ENCODE peak calls at places on chromosome 5, in six cellular contexts. P is neuronal stem cell; W is aorta; X is HCT116; G is CD8-positive, alpha-beta T cell; O is stomach. Q is an unnamed sample. For H3K9me3, the result is how much of the 10 kb centered on the place peaks cover.

GRCh38 chr5:170482511-170482910 is 21.3 kb upstream of the KCNIP1 start:
- DNase-seq in O (no peak), W (no peak), X (no peak), P (no peak), G (no peak), Q (no peak)

GRCh38 chr5:37975531-37975930 is 135.7 kb upstream of the GDNF start:
- DNase-seq in P (no peak), X (no peak), O (no peak), G (no peak), W (no peak), Q (no peak)

GRCh38 chr5:81165493-81166119 is 67.5 kb upstream of the CKMT2 start:
- DNase-seq in W (peak), O (no peak), X (peak), G (peak), P (peak), Q (peak)

GRCh38 chr5:38379360-38379827 is 121.0 kb downstream of the EGFLAM start:
- DNase-seq in P (peak), X (no peak), O (no peak), G (no peak), W (no peak), Q (no peak)

GRCh38 chr5:11390369-11390768 is 513.9 kb downstream of the CTNND2 start:
- DNase-seq in P (no peak), X (no peak), W (no peak), O (no peak), G (no peak), Q (no peak)

GRCh38 chr5:150190503-150190973 is 676 bp downstream of the SLC6A7 start:
- DNase-seq in X (no peak), P (no peak), W (no peak), O (no peak), G (no peak), Q (no peak)

GRCh38 chr5:40784916-40785315 is 13.3 kb downstream of the PRKAA1 start:
- DNase-seq in W (no peak), G (no peak), X (no peak), P (no peak), O (no peak), Q (no peak)

GRCh38 chr5:76083555-76084495 is 642 bp downstream of the SV2C start:
- DNase-seq in W (peak), G (no peak), O (no peak), X (no peak), P (peak), Q (no peak)

GRCh38 chr5:92163906-92164305 is 780.8 kb upstream of the ARRDC3 start:
- DNase-seq in X (no peak), W (no peak), O (no peak), G (no peak), P (no peak), Q (no peak)

GRCh38 chr5:41747291-41747690 is 122.9 kb downstream of the OXCT1 start:
- DNase-seq in G (no peak), W (no peak), P (no peak), X (no peak), O (no peak), Q (no peak)

GRCh38 chr5:59698207-59698606 is 195.3 kb downstream of the PDE4D start:
- DNase-seq in P (no peak), W (no peak), X (no peak), G (no peak), O (no peak), Q (no peak)

GRCh38 chr5:147576646-147577535 is 67.0 kb upstream of the DPYSL3 start:
- DNase-seq in W (peak), O (peak), X (no peak), P (no peak), G (peak), Q (no peak)

GRCh38 chr5:14523243-14524034 is 58.2 kb upstream of the OTULINL start:
- DNase-seq in W (no peak), X (no peak), G (no peak), O (no peak), P (no peak), Q (no peak)

GRCh38 chr5:73496984-73497457 is 1.2 kb upstream of the BTF3 start:
- DNase-seq in G (no peak), O (no peak), P (no peak), W (no peak), X (peak), Q (no peak)

GRCh38 chr5:32869216-32869615 is 158.1 kb downstream of the NPR3 start:
- DNase-seq in O (no peak), X (no peak), G (no peak), P (no peak), W (no peak), Q (no peak)

GRCh38 chr5:32339198-32339597 is 26.5 kb upstream of the MTMR12 start:
- DNase-seq in O (no peak), G (no peak), W (no peak), X (peak), P (peak), Q (no peak)

GRCh38 chr5:38265546-38266179 is 7.3 kb downstream of the EGFLAM start:
- DNase-seq in G (no peak), P (peak), W (no peak), O (peak), X (peak), Q (peak)

GRCh38 chr5:1168751-1169607 is 32.4 kb upstream of the SLC6A19 start:
- DNase-seq in O (no peak), W (peak), P (no peak), G (no peak), X (no peak), Q (no peak)

GRCh38 chr5:16935271-16936149 is 578 bp downstream of the MYO10 start:
- DNase-seq in P (no peak), O (peak), X (no peak), W (peak), G (no peak), Q (no peak)

GRCh38 chr5:4893063-4893744 is 246.9 kb upstream of the ADAMTS16 start:
- DNase-seq in P (no peak), X (no peak), O (no peak), G (no peak), W (no peak), Q (no peak)

GRCh38 chr5:56625577-56625976 is 189.8 kb upstream of the MAP3K1 start:
- DNase-seq in O (no peak), W (no peak), G (no peak), P (no peak), X (no peak), Q (no peak)

GRCh38 chr5:133365326-133365725 is 247.0 kb downstream of the FSTL4 start:
- DNase-seq in W (no peak), G (no peak), O (no peak), P (peak), X (no peak), Q (no peak)

GRCh38 chr5:143248391-143248790 is 155.1 kb downstream of the NR3C1 start:
- DNase-seq in G (no peak), P (no peak), X (no peak), W (no peak), O (no peak), Q (no peak)

GRCh38 chr5:175166013-175166412 is 278.0 kb downstream of the DRD1 start:
- DNase-seq in O (no peak), P (no peak), G (no peak), X (no peak), W (no peak), Q (no peak)

GRCh38 chr5:51479840-51480239 is 96.6 kb downstream of the ISL1 start:
- DNase-seq in W (no peak), O (no peak), X (no peak), G (no peak), P (no peak), Q (no peak)

GRCh38 chr5:90227688-90228087 is 181.9 kb downstream of the CETN3 start:
- DNase-seq in O (no peak), W (peak), G (no peak), P (no peak), X (no peak), Q (no peak)

GRCh38 chr5:126007841-126008240 is 415.4 kb upstream of the GRAMD2B start:
- DNase-seq in O (no peak), P (no peak), G (no peak), W (no peak), X (no peak), Q (no peak)

GRCh38 chr5:131416729-131417128 is 152.9 kb downstream of the CDC42SE2 start:
- DNase-seq in O (no peak), X (no peak), P (no peak), G (no peak), W (no peak), Q (no peak)

GRCh38 chr5:147485046-147485445 is 24.8 kb downstream of the DPYSL3 start:
- DNase-seq in O (no peak), P (no peak), W (no peak), X (no peak), G (no peak), Q (no peak)

GRCh38 chr5:676699-677076 is 16.5 kb downstream of the TPPP start:
- DNase-seq in P (no peak), X (no peak), O (no peak), G (no peak), W (peak), Q (no peak)

GRCh38 chr5:128426090-128426534 is 111.9 kb downstream of the FBN2 start:
- DNase-seq in X (no peak), P (no peak), G (no peak), O (no peak), W (no peak), Q (no peak)

GRCh38 chr5:86979801-86980510 is 287.7 kb upstream of the RASA1 start:
- DNase-seq in X (peak), G (no peak), W (no peak), O (no peak), P (no peak), Q (no peak)

GRCh38 chr5:124980174-124980941 is 233.9 kb upstream of the ZNF608 start:
- DNase-seq in O (no peak), W (no peak), G (no peak), P (peak), X (no peak), Q (no peak)

GRCh38 chr5:111945535-111945934 is 188.5 kb upstream of the NREP start:
- DNase-seq in O (no peak), W (no peak), G (no peak), X (no peak), P (no peak), Q (no peak)

GRCh38 chr5:12292610-12293204 is 388.5 kb upstream of the CTNND2 start:
- DNase-seq in O (no peak), G (no peak), P (peak), X (no peak), W (no peak), Q (no peak)

GRCh38 chr5:5347442-5347841 is 75.0 kb upstream of the ICE1 start:
- DNase-seq in W (no peak), G (no peak), O (no peak), X (no peak), P (no peak), Q (no peak)

GRCh38 chr5:148844433-148845279 is 18.2 kb downstream of the ADRB2 start:
- DNase-seq in W (no peak), G (no peak), O (no peak), X (no peak), P (no peak), Q (no peak)

GRCh38 chr5:38447786-38448185 is 108.7 kb downstream of the LIFR start:
- DNase-seq in P (no peak), W (no peak), X (no peak), O (no peak), G (no peak), Q (no peak)

GRCh38 chr5:15421798-15422456 is 78.1 kb upstream of the FBXL7 start:
- DNase-seq in P (no peak), X (no peak), G (no peak), W (no peak), O (no peak), Q (no peak)

GRCh38 chr5:102628449-102629175 is 126.5 kb upstream of the PAM start:
- DNase-seq in W (no peak), P (no peak), O (no peak), G (no peak), X (peak), Q (no peak)

DNA sequence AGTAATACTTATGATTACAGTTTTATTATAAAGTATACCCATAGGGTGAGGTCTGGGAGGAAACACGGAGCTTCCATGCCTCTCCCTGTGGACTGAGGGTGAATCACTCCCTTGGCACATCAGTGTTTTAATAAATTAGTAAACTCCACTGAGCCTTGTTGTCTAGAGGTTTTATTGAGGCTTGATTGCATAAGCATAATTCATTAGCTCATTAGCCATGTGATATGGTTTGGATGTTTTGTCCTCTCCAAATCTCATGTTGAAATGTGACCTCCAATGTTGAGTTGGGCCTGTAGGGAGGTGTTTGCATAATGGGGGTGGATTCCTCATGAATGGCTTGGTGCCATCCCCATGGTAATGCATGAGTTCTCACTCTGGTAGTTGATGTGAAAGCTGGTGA is 233.6 kb upstream of the TRPC7 start:
- DNase-seq in X (no peak), O (no peak), G (no peak), W (no peak), P (no peak), Q (no peak)
- H3K9me3 ChIP-seq in X (under half), O (under half), G (under half), W (under half), P (under half), Q (under half)

DNA sequence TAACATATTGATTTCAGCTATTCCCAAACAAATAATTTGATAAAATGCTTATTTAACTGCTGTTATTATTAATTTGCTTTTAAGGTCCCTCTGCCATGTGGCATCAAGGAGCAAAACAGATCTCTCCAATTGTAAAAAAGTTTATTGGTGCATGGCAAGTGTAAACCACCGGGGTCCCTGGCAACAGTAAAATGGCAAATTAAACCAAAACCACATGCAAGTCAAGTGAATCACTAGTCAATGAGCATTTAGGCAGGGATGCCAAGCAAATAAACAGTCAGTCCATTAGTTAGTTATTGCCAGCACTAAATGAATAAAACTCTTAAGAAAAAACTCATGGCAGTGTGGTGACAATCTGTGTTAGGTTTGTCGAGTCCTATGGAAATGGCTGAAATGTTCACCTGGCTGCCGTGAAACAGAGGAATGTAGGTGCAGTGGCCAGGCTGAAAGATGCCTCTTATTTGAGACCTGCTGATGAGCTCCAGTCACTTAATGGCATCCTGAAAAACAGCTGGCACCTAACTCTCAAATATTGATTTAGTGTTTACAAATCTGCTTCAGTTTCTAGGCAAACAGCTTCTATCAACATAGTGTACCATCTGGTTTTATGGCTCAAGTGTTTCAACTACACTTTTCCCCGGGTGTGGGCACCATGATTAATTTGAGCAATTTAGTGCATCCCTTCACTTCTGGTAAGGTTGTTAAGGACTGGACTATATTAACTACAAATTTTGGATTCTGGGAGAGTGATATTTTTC is 296.5 kb upstream of the ITGA1 start:
- DNase-seq in X (no peak), W (no peak), P (no peak), G (no peak), O (no peak), Q (no peak)
- H3K9me3 ChIP-seq in X (under half), W (under half), P (under half), G (under half), O (under half), Q (under half)

DNA sequence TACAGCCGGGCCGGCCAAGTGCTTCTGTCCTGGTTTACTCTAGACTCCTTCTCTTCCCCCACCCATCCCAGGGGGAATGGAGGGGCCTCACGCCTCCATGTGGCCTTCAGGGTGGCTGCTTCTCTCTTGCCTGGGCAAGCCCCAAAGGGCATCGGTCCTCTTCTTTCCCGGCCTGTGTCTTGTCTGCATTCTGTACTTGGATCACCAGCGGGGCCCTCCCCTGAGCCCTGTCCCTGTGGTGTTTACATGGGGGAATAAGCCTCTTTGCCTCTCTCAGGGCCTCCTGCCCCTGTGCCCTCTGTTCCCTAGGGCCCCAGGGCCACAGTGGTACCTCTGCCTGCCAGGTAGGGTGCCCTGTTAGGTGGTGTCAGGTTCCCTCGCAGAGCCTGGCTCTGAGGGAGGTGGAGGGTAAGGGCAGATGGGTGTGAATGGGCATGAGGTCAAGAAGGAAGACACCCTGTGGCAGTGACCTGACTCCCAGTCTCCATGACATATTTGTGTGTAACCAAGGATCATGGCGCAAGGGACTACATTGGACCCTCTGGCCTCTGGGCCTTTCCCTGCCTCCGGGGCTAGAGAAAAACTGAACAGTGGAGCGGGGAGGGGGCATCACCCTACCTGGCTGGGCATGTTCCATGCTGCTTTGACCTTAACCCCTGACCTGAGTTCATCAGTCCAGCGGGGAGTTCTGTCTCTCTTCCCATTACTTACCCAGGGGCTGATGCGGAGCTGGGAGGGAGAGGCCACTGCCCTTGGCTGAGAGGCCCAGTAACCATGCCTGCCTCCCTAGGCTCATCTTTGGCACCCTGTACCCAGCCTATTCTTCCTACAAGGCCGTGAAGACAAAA is 1.6 kb downstream of the REEP2 start:
- DNase-seq in W (no peak), P (no peak), G (no peak), O (no peak), X (no peak), Q (no peak)
- H3K9me3 ChIP-seq in W (under half), P (under half), G (under half), O (under half), X (under half), Q (under half)

GRCh38 chr5:55568629-55569512 is 34.1 kb upstream of the PLPP1 start:
- DNase-seq in X (no peak), G (no peak), O (no peak), P (no peak), W (no peak), Q (no peak)
- H3K9me3 ChIP-seq in X (under half), G (under half), O (under half), P (under half), W (under half), Q (under half)

DNA sequence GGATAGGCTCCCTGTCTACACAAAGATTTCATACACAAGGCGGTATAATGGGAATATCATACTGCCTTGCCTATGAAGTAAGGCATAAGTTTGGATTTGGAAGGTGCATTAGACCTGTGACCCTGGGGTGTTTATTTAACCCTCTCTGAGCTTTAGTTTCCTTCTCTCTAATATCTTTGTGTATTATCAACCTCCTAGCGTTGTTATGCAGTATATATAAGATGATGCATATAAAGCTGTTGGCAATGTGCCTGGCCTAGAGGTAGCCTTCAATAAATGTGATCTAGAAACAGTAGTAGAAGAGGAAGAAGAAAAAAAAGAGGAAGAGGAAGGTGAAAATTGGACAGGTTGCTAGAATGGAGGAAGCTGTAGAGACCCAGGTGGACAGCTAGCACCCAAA is 311.6 kb upstream of the CLINT1 start:
- DNase-seq in O (no peak), X (no peak), P (no peak), G (no peak), W (no peak), Q (no peak)
- H3K9me3 ChIP-seq in O (under half), X (under half), P (under half), G (under half), W (under half), Q (under half)